ENCODE peak calls at places on chromosomes 13 and 19, in five cellular contexts. E is A673, S is SK-N-SH, G is cardiac muscle cell, I is lower lobe of right lung. K is an unnamed sample.

GRCh38 chr13:49620170-49620621 is 8.1 kb upstream of the ARL11 start:
- DNase-seq in E (no peak), S (no peak), G (no peak), I (no peak), K (no peak)

GRCh38 chr13:38223093-38223492 is 126.6 kb upstream of the UFM1 start:
- DNase-seq in E (peak), S (no peak), G (peak), I (no peak), K (peak)

GRCh38 chr13:52599037-52599852 is 43.0 kb upstream of the HNRNPA1L2 start:
- DNase-seq in E (no peak), S (no peak), G (no peak), I (no peak), K (no peak)

GRCh38 chr13:112391747-112392146 is 15.6 kb downstream of the SPACA7 start:
- DNase-seq in E (no peak), S (no peak), G (no peak), I (no peak), K (no peak)

GRCh38 chr13:33352023-33352422 is 66.5 kb upstream of the STARD13 start:
- DNase-seq in E (peak), S (peak), G (no peak), I (no peak), K (no peak)

GRCh38 chr13:114110091-114110829 is 22.2 kb downstream of the RASA3 start:
- DNase-seq in E (no peak), S (peak), G (no peak), I (peak), K (peak)

GRCh38 chr19:35135389-35135909 is 590 bp upstream of the LGI4 start:
- DNase-seq in E (peak), S (peak), G (peak), I (peak), K (peak)

GRCh38 chr19:31226536-31226935 is 122.7 kb downstream of the TSHZ3 start:
- DNase-seq in E (no peak), S (no peak), G (no peak), I (no peak), K (no peak)

GRCh38 chr13:86155756-86156155 is 356.5 kb upstream of the SLITRK6 start:
- DNase-seq in E (no peak), S (no peak), G (no peak), I (no peak), K (no peak)

GRCh38 chr13:50319603-50320296 is 304.5 kb downstream of the KCNRG start:
- DNase-seq in E (no peak), S (no peak), G (no peak), I (no peak), K (no peak)

GRCh38 chr13:38636756-38637155 is 50.1 kb upstream of the FREM2 start:
- DNase-seq in E (no peak), S (no peak), G (no peak), I (no peak), K (no peak)

GRCh38 chr19:42038675-42039074 is 31.3 kb downstream of the GRIK5 start:
- DNase-seq in E (no peak), S (no peak), G (no peak), I (no peak), K (no peak)

GRCh38 chr13:113794764-113795173 is 35.7 kb downstream of the TMEM255B start:
- DNase-seq in E (no peak), S (no peak), G (no peak), I (no peak), K (no peak)

GRCh38 chr13:102317593-102317992 is 84.3 kb downstream of the FGF14 start:
- DNase-seq in E (no peak), S (peak), G (peak), I (peak), K (peak)

GRCh38 chr13:90710355-90710754 is 637.1 kb upstream of the MIR17HG start:
- DNase-seq in E (no peak), S (no peak), G (no peak), I (no peak), K (no peak)

GRCh38 chr19:19137556-19138109 is 645 bp downstream of the TMEM161A start:
- DNase-seq in E (no peak), S (peak), G (peak), I (no peak), K (no peak)

GRCh38 chr13:46341112-46341711 is 45.8 kb downstream of the RUBCNL start:
- DNase-seq in E (peak), S (no peak), G (no peak), I (no peak), K (no peak)

GRCh38 chr19:53915000-53915399 is 5.9 kb downstream of the CACNG7 start:
- DNase-seq in E (no peak), S (peak), G (no peak), I (no peak), K (no peak)

GRCh38 chr13:98975822-98976261 is 2.0 kb downstream of the DOCK9 start:
- DNase-seq in E (no peak), S (no peak), G (peak), I (no peak), K (no peak)

GRCh38 chr13:72728290-72728605 is 525 bp downstream of the BORA start:
- DNase-seq in E (no peak), S (no peak), G (no peak), I (no peak), K (no peak)

GRCh38 chr19:51749979-51750378 is 1.7 kb downstream of the FPR1 start:
- DNase-seq in E (no peak), S (no peak), G (no peak), I (no peak), K (no peak)

GRCh38 chr13:45231722-45232121 is 30.9 kb upstream of the KCTD4 start:
- DNase-seq in E (no peak), S (peak), G (no peak), I (no peak), K (no peak)

GRCh38 chr19:49499030-49499670 is 2.9 kb downstream of the RPS11 start:
- DNase-seq in E (no peak), S (no peak), G (no peak), I (no peak), K (no peak)

GRCh38 chr19:7970716-7971448 is 27.4 kb upstream of the TIMM44 start:
- DNase-seq in E (peak), S (peak), G (peak), I (peak), K (peak)

GRCh38 chr13:110782185-110782584 is 68.7 kb downstream of the ING1 start:
- DNase-seq in E (no peak), S (no peak), G (no peak), I (no peak), K (no peak)

GRCh38 chr19:20162821-20163220 is 4.2 kb upstream of the ZNF486 start:
- DNase-seq in E (no peak), S (no peak), G (no peak), I (no peak), K (no peak)

GRCh38 chr13:79423801-79424642 is 18.0 kb upstream of the RBM26 start:
- DNase-seq in E (peak), S (peak), G (peak), I (no peak), K (no peak)

GRCh38 chr19:45613926-45614725 is 12.1 kb upstream of the GPR4 start:
- DNase-seq in E (peak), S (no peak), G (no peak), I (no peak), K (no peak)

GRCh38 chr13:51643882-51644281 is 59.6 kb downstream of the WDFY2 start:
- DNase-seq in E (peak), S (no peak), G (no peak), I (no peak), K (no peak)

GRCh38 chr13:114070098-114070799 is 62.2 kb downstream of the RASA3 start:
- DNase-seq in E (no peak), S (no peak), G (no peak), I (peak), K (no peak)

GRCh38 chr19:49116544-49116943 is 2.4 kb downstream of the LIN7B start:
- DNase-seq in E (peak), S (no peak), G (no peak), I (peak), K (no peak)

GRCh38 chr13:75263741-75264407 is 218.1 kb downstream of the TBC1D4 start:
- DNase-seq in E (no peak), S (no peak), G (no peak), I (no peak), K (no peak)

GRCh38 chr19:36849701-36850645 is 703 bp upstream of the ZNF345 start:
- DNase-seq in E (peak), S (peak), G (peak), I (peak), K (peak)

DNA sequence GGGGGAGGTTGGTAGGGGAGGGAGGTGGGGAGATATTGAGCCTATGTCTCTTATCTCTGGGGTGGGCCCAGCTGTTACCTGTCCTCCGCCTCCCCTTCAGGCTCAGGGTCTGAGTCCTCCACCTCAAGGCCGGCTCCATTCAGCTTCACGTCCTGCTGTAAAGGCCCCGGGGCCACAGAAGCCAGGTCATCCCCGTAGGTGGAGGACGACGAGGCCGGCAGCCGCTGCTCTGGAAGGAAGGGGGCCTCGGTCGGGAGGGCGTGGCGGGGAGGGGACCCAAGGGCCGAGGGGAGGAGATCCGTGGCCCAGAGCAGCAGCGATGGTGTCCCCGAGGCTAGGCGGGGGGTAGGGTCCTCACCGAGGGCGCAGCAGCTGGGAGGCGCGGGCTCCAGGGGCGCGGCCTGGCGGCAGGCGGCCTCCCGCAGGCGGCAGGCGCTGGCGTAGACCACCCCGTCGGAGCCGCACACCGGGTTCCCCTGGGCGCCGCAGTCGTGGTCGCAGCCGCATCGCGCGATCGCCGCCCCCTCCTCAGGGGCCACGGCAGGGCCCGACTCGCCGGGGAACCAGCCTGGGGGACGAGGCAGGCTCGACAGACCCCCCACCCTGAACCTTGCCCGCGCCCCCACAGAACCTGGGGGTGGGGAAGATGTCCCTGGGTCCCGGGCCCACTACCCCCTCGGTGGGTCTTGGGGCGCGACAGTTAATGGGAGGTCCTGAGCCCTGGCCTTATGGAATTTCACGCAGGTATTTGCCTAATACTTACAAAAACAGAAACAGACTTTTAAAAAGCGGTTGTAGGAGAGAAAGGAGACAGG is 7.5 kb downstream of the F2RL3 start:
- DNase-seq in E (no peak), S (no peak), G (peak), I (peak), K (no peak)
- H3K4me3 ChIP-seq in E (peak), S (peak), G (peak), I (peak), K (no peak)

DNA sequence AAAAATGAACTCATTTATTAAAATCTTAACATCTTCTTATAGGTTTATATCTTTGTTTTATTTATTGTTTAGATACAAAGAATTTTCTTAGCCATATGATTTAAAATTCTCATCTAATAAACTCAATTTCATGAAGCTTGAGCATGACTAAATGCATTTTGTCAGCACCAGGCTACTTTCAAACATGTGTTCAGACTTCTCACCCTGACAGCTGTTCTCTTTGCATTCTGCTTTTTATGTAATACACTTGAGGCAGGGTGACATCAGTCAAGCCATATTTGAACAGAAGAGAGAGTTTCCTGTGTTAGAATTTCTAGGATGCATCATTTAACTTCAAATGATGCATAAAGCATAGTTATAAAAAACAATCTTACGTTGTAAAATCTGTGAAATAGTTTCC is 1295.1 kb upstream of the PCDH20 start:
- DNase-seq in E (peak), S (no peak), G (no peak), I (no peak), K (no peak)
- H3K27ac ChIP-seq in E (no peak), S (no peak), G (no peak), I (no peak), K (no peak)

DNA sequence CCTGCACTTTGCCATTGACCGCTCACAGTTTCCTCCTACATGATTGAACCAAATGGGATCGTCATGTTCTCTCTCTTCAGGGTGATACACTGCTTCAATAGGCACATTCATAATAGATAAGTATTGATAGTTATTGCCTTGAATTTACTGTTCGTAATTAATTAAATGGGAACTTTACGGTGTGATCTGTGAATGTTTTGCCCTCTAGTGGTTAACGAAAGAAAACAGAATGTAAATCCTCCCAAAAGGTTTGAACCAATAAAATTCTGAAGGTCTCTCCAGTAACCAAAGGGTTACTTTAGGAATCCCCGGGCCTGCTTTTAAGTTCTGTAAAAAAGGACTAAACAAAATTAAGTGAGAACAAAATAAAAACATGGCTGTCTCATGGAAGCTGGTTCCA is 389.3 kb downstream of the DACH1 start:
- DNase-seq in E (peak), S (no peak), G (no peak), I (no peak), K (no peak)
- TF ChIP-seq CTCF in E (peak), S (peak), G (peak), I (peak), K (peak)

GRCh38 chr13:27965740-27966640 is 3.1 kb downstream of the CDX2 start:
- DNase-seq in E (no peak), S (peak), G (no peak), I (no peak), K (no peak)

GRCh38 chr13:27967736-27968315 is 1.3 kb downstream of the CDX2 start:
- DNase-seq in E (no peak), S (peak), G (no peak), I (no peak), K (no peak)

GRCh38 chr13:27965343-27965739 is 3.8 kb downstream of the CDX2 start:
- DNase-seq in E (no peak), S (peak), G (no peak), I (no peak), K (no peak)

GRCh38 chr13:27967203-27967735 is 1.8 kb downstream of the CDX2 start:
- DNase-seq in E (no peak), S (no peak), G (no peak), I (no peak), K (no peak)

DNA sequence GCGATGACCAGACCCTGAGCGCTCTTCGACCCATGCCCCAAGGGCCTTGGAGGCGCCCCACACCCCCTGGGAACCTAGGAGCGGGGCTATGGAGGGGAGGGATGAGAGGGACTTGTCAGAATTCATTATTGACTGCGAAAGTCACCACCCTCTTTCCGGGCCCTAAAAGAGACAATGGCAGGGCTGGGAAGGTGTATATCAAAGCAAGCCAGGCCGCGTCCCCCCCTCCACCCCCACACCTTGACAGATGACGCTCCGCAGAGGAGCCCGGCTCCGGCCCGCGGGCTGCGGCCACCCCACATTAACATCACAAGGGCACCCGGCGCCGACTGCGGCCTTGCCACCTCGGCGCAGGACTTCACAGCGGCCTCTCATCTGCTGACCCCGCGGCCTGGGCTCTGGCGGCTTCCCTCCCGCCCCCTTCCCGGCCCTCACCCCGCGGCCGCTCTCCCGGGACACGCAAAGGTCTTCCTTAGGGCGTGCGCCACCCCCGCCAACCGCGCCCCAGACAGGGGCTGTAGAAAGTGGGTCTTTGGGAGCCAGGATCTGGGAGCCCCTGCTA is 2.4 kb downstream of the CDX2 start:
- DNase-seq in E (no peak), S (peak), G (no peak), I (no peak), K (no peak)
- H3K4me3 ChIP-seq in E (no peak), S (no peak), G (no peak), I (no peak), K (no peak)

GRCh38 chr19:1582201-1582600 is 10.5 kb downstream of the MBD3 start:
- DNase-seq in E (no peak), S (no peak), G (no peak), I (no peak), K (no peak)
- H3K27ac ChIP-seq in E (no peak), S (no peak), G (no peak), I (no peak), K (no peak)

DNA sequence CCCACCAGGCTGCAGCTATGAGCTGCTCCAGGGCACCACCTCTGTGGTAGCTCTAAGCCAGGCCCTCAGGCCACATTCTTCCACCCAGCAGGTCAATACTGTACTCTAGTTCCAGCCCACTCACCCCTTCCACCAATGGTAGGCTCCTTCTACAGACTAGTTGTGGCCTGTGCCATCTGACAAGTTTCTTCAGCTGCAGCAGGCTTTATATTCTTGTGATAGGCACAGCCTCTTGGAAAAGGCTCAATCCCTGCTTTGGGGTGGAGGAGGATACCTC is 8.5 kb downstream of the MICU2 start:
- DNase-seq in E (no peak), S (no peak), G (no peak), I (no peak), K (no peak)
- TF ChIP-seq CTCF in E (no peak), S (no peak), G (no peak), I (no peak), K (no peak)

DNA sequence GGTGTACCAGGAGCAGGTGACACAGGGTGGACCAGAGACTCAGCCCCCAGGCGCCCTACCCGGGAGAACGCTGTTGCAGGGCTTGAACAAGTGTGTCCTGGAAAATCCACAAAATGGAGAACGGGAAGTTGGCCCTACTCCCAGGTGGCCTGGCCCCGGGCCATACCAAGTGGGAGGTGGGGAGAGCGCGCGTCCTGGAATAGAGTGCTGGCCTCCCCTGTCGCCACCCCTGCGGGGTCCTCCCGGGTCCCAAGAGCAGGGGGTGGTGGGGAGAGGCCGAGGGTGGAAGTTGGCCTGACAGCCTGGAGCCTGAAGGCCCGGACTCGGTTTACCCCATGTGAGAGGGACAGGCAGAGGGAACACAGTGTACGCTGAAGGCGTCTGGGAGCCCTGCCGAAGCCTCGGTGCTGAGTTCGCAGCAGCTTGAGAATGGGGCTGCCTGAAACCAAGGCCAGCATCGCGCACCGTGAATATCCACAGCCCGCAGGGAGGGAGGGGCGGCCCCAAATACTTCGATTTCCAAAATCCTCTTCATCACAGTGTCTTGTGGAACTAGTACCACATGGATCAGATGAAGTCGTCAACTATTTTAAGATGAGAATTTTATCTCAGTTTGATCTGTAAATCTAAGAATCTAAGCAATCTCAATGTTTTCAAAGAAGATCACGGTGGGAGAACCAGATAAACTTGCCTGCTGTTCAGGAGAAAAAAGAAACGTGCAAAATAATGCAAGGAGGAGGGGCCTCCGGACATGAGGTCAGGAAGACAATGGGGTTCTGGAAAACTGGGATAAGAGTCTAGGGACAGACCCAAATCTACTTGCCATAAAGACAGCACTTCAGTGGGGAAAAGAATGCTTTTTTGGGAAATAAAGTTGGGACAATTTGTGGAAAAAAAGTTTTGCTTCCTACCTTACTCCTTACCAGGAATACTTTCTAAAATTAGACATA is 10.4 kb upstream of the KLF16 start:
- DNase-seq in E (no peak), S (peak), G (no peak), I (no peak), K (no peak)
- H3K4me3 ChIP-seq in E (peak), S (peak), G (no peak), I (peak), K (no peak)

K was measured in WERI-Rb-1.